ENCODE peak calls at places on chromosomes 13 and 19, in five cellular contexts. One of them, this sample, is unnamed. For H3K9me3 and H3K27me3, the result is how much of the 10 kb centered on the place peaks cover.

GRCh38 chr19:24054044-24054935 is 32.7 kb upstream of the ZNF254 start:
- DNase-seq in heart left ventricle: no peak
- DNase-seq in BE2C: no peak
- DNase-seq in endodermal cell: no peak
- DNase-seq in suprapubic skin: no peak
- DNase-seq in this sample: peak

GRCh38 chr19:45380107-45380506 is 9.7 kb upstream of the ERCC2 start:
- DNase-seq in heart left ventricle: no peak
- DNase-seq in BE2C: no peak
- DNase-seq in endodermal cell: no peak
- DNase-seq in suprapubic skin: no peak
- DNase-seq in this sample: no peak

GRCh38 chr13:111398715-111399299 is 78.4 kb downstream of the TEX29 start:
- DNase-seq in heart left ventricle: no peak
- DNase-seq in BE2C: no peak
- DNase-seq in endodermal cell: peak
- DNase-seq in suprapubic skin: peak
- DNase-seq in this sample: no peak

GRCh38 chr19:33724723-33725060 is 72.0 kb upstream of the KCTD15 start:
- DNase-seq in heart left ventricle: no peak
- DNase-seq in BE2C: peak
- DNase-seq in endodermal cell: no peak
- DNase-seq in suprapubic skin: no peak
- DNase-seq in this sample: no peak

GRCh38 chr19:3396881-3397265 is 30.5 kb downstream of the NFIC start:
- DNase-seq in heart left ventricle: no peak
- DNase-seq in BE2C: no peak
- DNase-seq in endodermal cell: no peak
- DNase-seq in suprapubic skin: no peak
- DNase-seq in this sample: no peak

GRCh38 chr19:42288411-42288810 is 13.5 kb upstream of the PRR19 start:
- DNase-seq in heart left ventricle: no peak
- DNase-seq in BE2C: no peak
- DNase-seq in endodermal cell: no peak
- DNase-seq in suprapubic skin: no peak
- DNase-seq in this sample: no peak

GRCh38 chr13:106109391-106109791 is 426.1 kb downstream of the EFNB2 start:
- DNase-seq in heart left ventricle: no peak
- DNase-seq in BE2C: no peak
- DNase-seq in endodermal cell: no peak
- DNase-seq in suprapubic skin: no peak
- DNase-seq in this sample: no peak

GRCh38 chr13:96816874-96817273 is 177.4 kb downstream of the OXGR1 start:
- DNase-seq in heart left ventricle: no peak
- DNase-seq in BE2C: no peak
- DNase-seq in endodermal cell: peak
- DNase-seq in suprapubic skin: no peak
- DNase-seq in this sample: no peak

GRCh38 chr13:65461590-65461989 is 1768.5 kb downstream of the PCDH9 start:
- DNase-seq in heart left ventricle: no peak
- DNase-seq in BE2C: no peak
- DNase-seq in endodermal cell: no peak
- DNase-seq in suprapubic skin: no peak
- DNase-seq in this sample: peak

GRCh38 chr13:79245937-79246574 is 160.0 kb downstream of the RBM26 start:
- DNase-seq in heart left ventricle: no peak
- DNase-seq in BE2C: no peak
- DNase-seq in endodermal cell: peak
- DNase-seq in suprapubic skin: no peak
- DNase-seq in this sample: no peak

GRCh38 chr19:43450545-43450997 is 14.8 kb downstream of the LYPD3 start:
- DNase-seq in heart left ventricle: no peak
- DNase-seq in BE2C: no peak
- DNase-seq in endodermal cell: no peak
- DNase-seq in suprapubic skin: no peak
- DNase-seq in this sample: no peak

GRCh38 chr13:34162545-34162936 is 344.6 kb downstream of the RFC3 start:
- DNase-seq in heart left ventricle: no peak
- DNase-seq in BE2C: no peak
- DNase-seq in endodermal cell: no peak
- DNase-seq in suprapubic skin: no peak
- DNase-seq in this sample: no peak

GRCh38 chr13:41614671-41615519 is 157.5 kb downstream of the RGCC start:
- DNase-seq in heart left ventricle: no peak
- DNase-seq in BE2C: no peak
- DNase-seq in endodermal cell: no peak
- DNase-seq in suprapubic skin: no peak
- DNase-seq in this sample: no peak

GRCh38 chr19:8208119-8208709 is 956 bp upstream of the CERS4 start:
- DNase-seq in heart left ventricle: peak
- DNase-seq in BE2C: no peak
- DNase-seq in endodermal cell: peak
- DNase-seq in suprapubic skin: no peak
- DNase-seq in this sample: no peak

GRCh38 chr19:43444531-43445340 is 20.7 kb downstream of the LYPD3 start:
- DNase-seq in heart left ventricle: no peak
- DNase-seq in BE2C: no peak
- DNase-seq in endodermal cell: no peak
- DNase-seq in suprapubic skin: no peak
- DNase-seq in this sample: no peak

GRCh38 chr19:5352229-5352763 is 11.7 kb upstream of the PTPRS start:
- DNase-seq in heart left ventricle: no peak
- DNase-seq in BE2C: no peak
- DNase-seq in endodermal cell: peak
- DNase-seq in suprapubic skin: no peak
- DNase-seq in this sample: no peak
- H3K9me3 ChIP-seq in heart left ventricle: under half
- H3K9me3 ChIP-seq in BE2C: under half
- H3K9me3 ChIP-seq in endodermal cell: under half
- H3K9me3 ChIP-seq in suprapubic skin: under half
- H3K9me3 ChIP-seq in this sample: under half

GRCh38 chr19:1739960-1740629 is 13.2 kb upstream of the ONECUT3 start:
- DNase-seq in heart left ventricle: no peak
- DNase-seq in BE2C: no peak
- DNase-seq in endodermal cell: no peak
- DNase-seq in suprapubic skin: no peak
- DNase-seq in this sample: no peak

GRCh38 chr19:1736916-1737315 is 16.4 kb upstream of the ONECUT3 start:
- DNase-seq in heart left ventricle: no peak
- DNase-seq in BE2C: no peak
- DNase-seq in endodermal cell: no peak
- DNase-seq in suprapubic skin: no peak
- DNase-seq in this sample: no peak

GRCh38 chr19:1734328-1734966 is 18.9 kb upstream of the ONECUT3 start:
- DNase-seq in heart left ventricle: no peak
- DNase-seq in BE2C: no peak
- DNase-seq in endodermal cell: no peak
- DNase-seq in suprapubic skin: no peak
- DNase-seq in this sample: no peak

GRCh38 chr19:1736280-1736679 is 17.0 kb upstream of the ONECUT3 start:
- DNase-seq in heart left ventricle: no peak
- DNase-seq in BE2C: no peak
- DNase-seq in endodermal cell: no peak
- DNase-seq in suprapubic skin: no peak
- DNase-seq in this sample: no peak
- H3K27me3 ChIP-seq in heart left ventricle: under half
- H3K27me3 ChIP-seq in BE2C: half or more
- H3K27me3 ChIP-seq in endodermal cell: half or more
- H3K27me3 ChIP-seq in suprapubic skin: half or more
- H3K27me3 ChIP-seq in this sample: under half

GRCh38 chr19:53158119-53158656 is 665 bp downstream of the ZNF347 start:
- DNase-seq in heart left ventricle: peak
- DNase-seq in BE2C: peak
- DNase-seq in endodermal cell: peak
- DNase-seq in suprapubic skin: peak
- DNase-seq in this sample: no peak

GRCh38 chr19:53157601-53158000 is 1.3 kb downstream of the ZNF347 start:
- DNase-seq in heart left ventricle: no peak
- DNase-seq in BE2C: no peak
- DNase-seq in endodermal cell: peak
- DNase-seq in suprapubic skin: no peak
- DNase-seq in this sample: no peak

GRCh38 chr19:53156888-53157287 is 2.0 kb downstream of the ZNF347 start:
- DNase-seq in heart left ventricle: no peak
- DNase-seq in BE2C: no peak
- DNase-seq in endodermal cell: no peak
- DNase-seq in suprapubic skin: no peak
- DNase-seq in this sample: no peak

GRCh38 chr19:53160350-53160749 is 1.5 kb upstream of the ZNF347 start:
- DNase-seq in heart left ventricle: no peak
- DNase-seq in BE2C: no peak
- DNase-seq in endodermal cell: no peak
- DNase-seq in suprapubic skin: no peak
- DNase-seq in this sample: no peak

DNA sequence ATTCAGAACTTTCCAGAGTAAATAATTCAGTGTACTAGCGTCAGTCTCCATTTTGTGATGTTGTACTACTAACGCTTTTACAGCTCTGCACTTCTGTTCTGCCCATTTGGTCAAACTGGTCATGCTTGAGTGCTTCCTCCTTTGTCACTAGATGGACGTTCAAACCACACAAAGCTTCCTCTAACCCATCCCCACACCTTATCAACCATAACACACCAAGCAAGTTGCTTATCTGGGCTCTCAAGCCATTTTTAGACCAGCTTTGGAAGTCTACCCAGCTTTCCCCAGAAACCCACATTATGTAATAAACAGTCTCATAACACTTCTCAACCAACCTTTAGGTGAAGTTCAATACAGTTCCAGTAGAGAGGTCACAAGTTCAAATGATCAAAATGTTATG is 2.3 kb upstream of the ZNF347 start:
- DNase-seq in heart left ventricle: no peak
- DNase-seq in BE2C: no peak
- DNase-seq in endodermal cell: no peak
- DNase-seq in suprapubic skin: no peak
- DNase-seq in this sample: no peak
- H3K9me3 ChIP-seq in heart left ventricle: half or more
- H3K9me3 ChIP-seq in BE2C: under half
- H3K9me3 ChIP-seq in endodermal cell: under half
- H3K9me3 ChIP-seq in suprapubic skin: under half
- H3K9me3 ChIP-seq in this sample: under half

GRCh38 chr19:46490774-46491173 is 4.9 kb downstream of the PNMA8B start:
- DNase-seq in heart left ventricle: no peak
- DNase-seq in BE2C: no peak
- DNase-seq in endodermal cell: no peak
- DNase-seq in suprapubic skin: no peak
- DNase-seq in this sample: no peak

GRCh38 chr19:46487178-46487801 is 8.4 kb downstream of the PNMA8B start:
- DNase-seq in heart left ventricle: no peak
- DNase-seq in BE2C: no peak
- DNase-seq in endodermal cell: no peak
- DNase-seq in suprapubic skin: no peak
- DNase-seq in this sample: no peak

GRCh38 chr19:46487802-46488445 is 7.7 kb downstream of the PNMA8B start:
- DNase-seq in heart left ventricle: peak
- DNase-seq in BE2C: peak
- DNase-seq in endodermal cell: peak
- DNase-seq in suprapubic skin: peak
- DNase-seq in this sample: no peak

GRCh38 chr19:46488551-46488950 is 7.1 kb downstream of the PNMA8B start:
- DNase-seq in heart left ventricle: no peak
- DNase-seq in BE2C: no peak
- DNase-seq in endodermal cell: peak
- DNase-seq in suprapubic skin: no peak
- DNase-seq in this sample: no peak

GRCh38 chr19:46489445-46490272 is 6.0 kb downstream of the PNMA8B start:
- DNase-seq in heart left ventricle: peak
- DNase-seq in BE2C: peak
- DNase-seq in endodermal cell: peak
- DNase-seq in suprapubic skin: peak
- DNase-seq in this sample: no peak
- H3K27me3 ChIP-seq in heart left ventricle: under half
- H3K27me3 ChIP-seq in BE2C: under half
- H3K27me3 ChIP-seq in endodermal cell: half or more
- H3K27me3 ChIP-seq in suprapubic skin: under half
- H3K27me3 ChIP-seq in this sample: half or more

GRCh38 chr13:104843328-104843727 is 1692.1 kb downstream of the EFNB2 start:
- DNase-seq in heart left ventricle: no peak
- DNase-seq in BE2C: no peak
- DNase-seq in endodermal cell: no peak
- DNase-seq in suprapubic skin: no peak
- DNase-seq in this sample: no peak

DNA sequence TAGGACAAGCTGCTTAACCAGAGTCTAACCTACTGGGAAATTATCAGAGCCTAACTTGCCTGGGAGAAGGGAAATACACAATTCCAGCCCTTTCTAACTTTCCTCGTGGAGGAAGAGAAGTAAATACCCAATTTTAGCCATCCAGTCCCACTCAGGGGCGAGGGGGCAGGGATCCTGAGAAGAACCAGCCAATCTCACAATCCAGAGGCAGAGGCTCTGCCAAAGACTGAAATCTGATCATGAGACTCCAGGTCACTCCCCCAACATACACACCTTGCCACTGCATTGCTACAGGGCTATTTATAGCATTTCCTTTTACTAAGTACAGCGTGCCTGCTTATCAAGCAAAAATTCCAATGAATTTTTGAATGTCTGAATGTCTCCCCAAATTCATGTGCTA is 1687.6 kb downstream of the EFNB2 start:
- DNase-seq in heart left ventricle: no peak
- DNase-seq in BE2C: no peak
- DNase-seq in endodermal cell: no peak
- DNase-seq in suprapubic skin: no peak
- DNase-seq in this sample: no peak
- H3K9me3 ChIP-seq in heart left ventricle: under half
- H3K9me3 ChIP-seq in BE2C: under half
- H3K9me3 ChIP-seq in endodermal cell: under half
- H3K9me3 ChIP-seq in suprapubic skin: under half
- H3K9me3 ChIP-seq in this sample: under half

DNA sequence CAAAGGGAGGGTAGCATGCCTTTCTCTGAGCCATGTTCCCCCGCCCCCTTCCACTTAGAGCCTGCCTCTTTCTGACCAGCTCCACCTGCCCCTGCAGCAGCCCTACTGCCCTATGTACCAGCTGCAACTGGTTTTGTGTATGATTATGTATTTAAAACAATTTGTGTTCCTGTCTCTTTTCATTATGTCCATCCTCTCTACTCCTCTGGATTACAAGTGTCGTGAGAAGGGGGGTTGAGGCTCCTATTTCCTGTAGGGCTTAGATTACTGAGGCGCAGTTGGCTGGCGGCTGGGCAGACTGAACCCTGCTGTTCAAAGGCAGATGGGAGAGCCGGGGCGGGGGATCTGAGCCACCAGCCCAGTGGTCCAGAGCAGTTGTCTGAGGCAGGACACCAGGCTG is 213.3 kb downstream of the KCNRG start:
- DNase-seq in heart left ventricle: no peak
- DNase-seq in BE2C: no peak
- DNase-seq in endodermal cell: no peak
- DNase-seq in suprapubic skin: no peak
- DNase-seq in this sample: no peak
- H3K27me3 ChIP-seq in heart left ventricle: under half
- H3K27me3 ChIP-seq in BE2C: under half
- H3K27me3 ChIP-seq in endodermal cell: under half
- H3K27me3 ChIP-seq in suprapubic skin: under half
- H3K27me3 ChIP-seq in this sample: under half

DNA sequence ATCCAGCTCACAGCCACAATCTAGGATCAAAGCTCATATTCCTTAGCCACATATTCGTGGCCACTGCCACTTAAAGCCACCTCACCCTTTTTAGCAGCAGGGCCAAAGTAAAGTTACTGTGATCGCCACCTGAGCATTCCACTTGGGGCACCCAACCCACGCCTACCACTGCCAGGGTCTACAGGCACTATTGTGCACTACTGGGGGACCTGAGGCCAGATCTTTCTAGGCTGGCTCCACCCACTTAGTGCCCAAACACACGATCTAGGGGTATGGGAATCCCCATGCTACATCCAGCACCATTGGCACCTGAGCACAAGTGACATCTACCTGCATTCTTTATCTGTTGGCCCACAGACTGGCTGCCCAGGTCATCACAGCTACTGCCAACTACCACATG is 517.9 kb upstream of the PRR20A start:
- DNase-seq in heart left ventricle: no peak
- DNase-seq in BE2C: no peak
- DNase-seq in endodermal cell: peak
- DNase-seq in suprapubic skin: no peak
- DNase-seq in this sample: no peak
- H3K9me3 ChIP-seq in heart left ventricle: under half
- H3K9me3 ChIP-seq in BE2C: under half
- H3K9me3 ChIP-seq in endodermal cell: under half
- H3K9me3 ChIP-seq in suprapubic skin: under half
- H3K9me3 ChIP-seq in this sample: under half

This sample was measured in AG04450.